ENCODE peak calls at places on chromosomes 1 and 21, in four cellular contexts. H, F, B and P are unnamed samples.

GRCh38 chr1:112264553-112264952 is 131.5 kb upstream of the CTTNBP2NL start:
- DNase-seq in H (no peak), B (no peak), F (no peak), P (no peak)

GRCh38 chr1:86069757-86070145 is 86.8 kb downstream of the COL24A1 start:
- DNase-seq in B (no peak), H (no peak), F (no peak), P (no peak)

GRCh38 chr1:192475329-192475728 is 100.2 kb upstream of the RGS1 start:
- DNase-seq in F (no peak), B (no peak), H (no peak), P (no peak)

GRCh38 chr1:8018492-8019228 is 7.4 kb downstream of the ERRFI1 start:
- DNase-seq in H (no peak), F (no peak), B (no peak), P (no peak)

GRCh38 chr1:185400057-185400456 is 83.0 kb upstream of the IVNS1ABP start:
- DNase-seq in F (no peak), B (no peak), H (no peak), P (peak)

GRCh38 chr21:36847189-36847588 is 119.3 kb downstream of the HLCS start:
- DNase-seq in H (no peak), B (no peak), F (no peak), P (peak)

GRCh38 chr1:189708674-189709073 is 769.0 kb downstream of the BRINP3 start:
- DNase-seq in H (no peak), B (no peak), F (peak), P (no peak)

GRCh38 chr1:234722904-234723588 is 113.1 kb upstream of the IRF2BP2 start:
- DNase-seq in B (peak), H (no peak), F (peak), P (peak)

GRCh38 chr1:89962024-89962741 is 32.7 kb upstream of the ZNF326 start:
- DNase-seq in H (no peak), F (no peak), B (no peak), P (no peak)

GRCh38 chr1:86541859-86542258 is 5.0 kb upstream of the CLCA4 start:
- DNase-seq in B (no peak), H (no peak), F (no peak), P (no peak)

GRCh38 chr1:200153277-200154055 is 126.0 kb downstream of the NR5A2 start:
- DNase-seq in H (no peak), B (no peak), F (no peak), P (no peak)

GRCh38 chr1:41847733-41848132 is 71.0 kb downstream of the HIVEP3 start:
- DNase-seq in F (no peak), H (no peak), B (no peak), P (no peak)

GRCh38 chr21:30257773-30258172 is 25.0 kb downstream of the KRTAP24-1 start:
- DNase-seq in F (no peak), H (no peak), B (peak), P (no peak)

GRCh38 chr1:170503691-170504090 is 28.3 kb upstream of the GORAB start:
- DNase-seq in F (no peak), B (no peak), H (no peak), P (no peak)

GRCh38 chr1:54652172-54652571 is 10.6 kb downstream of the MROH7 start:
- DNase-seq in B (no peak), F (no peak), H (no peak), P (no peak)

GRCh38 chr1:118827207-118827606 is 160.9 kb downstream of the TBX15 start:
- DNase-seq in H (no peak), F (no peak), B (no peak), P (no peak)

GRCh38 chr1:113984710-113985109 is 5.4 kb downstream of the OLFML3 start:
- DNase-seq in B (no peak), F (no peak), H (no peak), P (no peak)

GRCh38 chr1:176754663-176755062 is 291.7 kb downstream of the PAPPA2 start:
- DNase-seq in B (no peak), H (no peak), F (no peak), P (no peak)

GRCh38 chr1:236534164-236534651 is 10.4 kb downstream of the LGALS8 start:
- DNase-seq in F (no peak), H (no peak), B (no peak), P (no peak)

GRCh38 chr1:20508411-20508771 is 440 bp upstream of the MUL1 start:
- DNase-seq in B (no peak), F (no peak), H (no peak), P (no peak)

GRCh38 chr1:20511518-20512428 is 3.8 kb upstream of the MUL1 start:
- DNase-seq in F (no peak), B (no peak), H (no peak), P (no peak)

GRCh38 chr1:20507564-20508410 is at the start of gene MUL1:
- DNase-seq in H (peak), F (peak), B (peak), P (peak)

GRCh38 chr1:20505488-20505887 is 2.5 kb downstream of the MUL1 start:
- DNase-seq in B (no peak), F (no peak), H (no peak), P (no peak)

DNA sequence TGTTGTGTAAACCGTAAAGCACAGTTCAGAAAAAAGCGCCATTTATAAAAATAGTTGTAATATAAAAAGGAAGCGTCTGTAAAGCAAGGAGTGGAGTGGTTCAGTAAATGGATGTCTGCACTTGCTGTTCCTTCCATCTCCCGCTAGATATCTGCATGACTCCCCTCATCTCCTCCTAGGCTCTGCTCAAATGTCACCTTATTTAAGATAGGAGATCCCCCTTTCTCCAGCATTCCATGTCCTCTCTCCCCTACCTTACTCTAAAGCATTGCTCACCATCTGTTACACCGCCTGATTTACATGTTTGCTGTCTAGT is 745 bp downstream of the MUL1 start:
- DNase-seq in B (peak), F (no peak), H (no peak), P (no peak)
- TF ChIP-seq TCF7L2 in B (no peak), F (no peak), H (no peak), P (no peak)

GRCh38 chr21:40186036-40186435 is 318.8 kb downstream of the PCP4 start:
- DNase-seq in B (no peak), F (no peak), H (no peak), P (no peak)
- TF ChIP-seq TCF7L2 in B (no peak), F (no peak), H (no peak), P (no peak)

GRCh38 chr21:32256226-32256625 is 22.6 kb downstream of the MIS18A start:
- DNase-seq in F (no peak), H (no peak), B (no peak), P (no peak)

GRCh38 chr21:32256873-32257620 is 21.8 kb downstream of the MIS18A start:
- DNase-seq in F (no peak), B (no peak), H (no peak), P (no peak)

GRCh38 chr21:32252136-32252535 is 26.7 kb downstream of the MIS18A start:
- DNase-seq in H (no peak), F (no peak), B (no peak), P (no peak)

GRCh38 chr21:32249551-32250280 is 29.1 kb downstream of the MIS18A start:
- DNase-seq in B (no peak), F (no peak), H (no peak), P (no peak)

DNA sequence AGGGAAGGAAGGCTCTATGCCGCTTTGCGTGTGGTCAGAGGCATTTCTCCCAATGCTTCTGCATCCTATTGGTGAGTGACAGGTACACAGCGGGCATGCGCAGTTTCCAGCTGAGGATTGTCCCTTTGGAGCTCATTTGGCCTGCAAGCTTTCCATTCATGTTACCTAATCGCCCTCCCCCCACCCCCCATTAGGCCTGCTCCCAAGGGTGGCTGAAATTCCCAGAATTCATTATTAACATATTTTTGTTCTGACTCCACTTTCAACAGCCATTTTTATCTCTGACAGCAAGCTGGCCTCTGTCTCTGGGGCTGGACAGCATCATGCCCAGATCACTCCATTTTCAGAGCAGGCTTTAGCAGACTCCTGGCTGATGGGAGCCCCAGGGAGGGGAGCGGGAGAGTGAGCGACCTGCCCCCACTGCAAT is 25.6 kb downstream of the MIS18A start:
- DNase-seq in H (no peak), F (no peak), B (no peak), P (no peak)
- TF ChIP-seq TCF7L2 in H (no peak), F (no peak), B (no peak), P (no peak)

DNA sequence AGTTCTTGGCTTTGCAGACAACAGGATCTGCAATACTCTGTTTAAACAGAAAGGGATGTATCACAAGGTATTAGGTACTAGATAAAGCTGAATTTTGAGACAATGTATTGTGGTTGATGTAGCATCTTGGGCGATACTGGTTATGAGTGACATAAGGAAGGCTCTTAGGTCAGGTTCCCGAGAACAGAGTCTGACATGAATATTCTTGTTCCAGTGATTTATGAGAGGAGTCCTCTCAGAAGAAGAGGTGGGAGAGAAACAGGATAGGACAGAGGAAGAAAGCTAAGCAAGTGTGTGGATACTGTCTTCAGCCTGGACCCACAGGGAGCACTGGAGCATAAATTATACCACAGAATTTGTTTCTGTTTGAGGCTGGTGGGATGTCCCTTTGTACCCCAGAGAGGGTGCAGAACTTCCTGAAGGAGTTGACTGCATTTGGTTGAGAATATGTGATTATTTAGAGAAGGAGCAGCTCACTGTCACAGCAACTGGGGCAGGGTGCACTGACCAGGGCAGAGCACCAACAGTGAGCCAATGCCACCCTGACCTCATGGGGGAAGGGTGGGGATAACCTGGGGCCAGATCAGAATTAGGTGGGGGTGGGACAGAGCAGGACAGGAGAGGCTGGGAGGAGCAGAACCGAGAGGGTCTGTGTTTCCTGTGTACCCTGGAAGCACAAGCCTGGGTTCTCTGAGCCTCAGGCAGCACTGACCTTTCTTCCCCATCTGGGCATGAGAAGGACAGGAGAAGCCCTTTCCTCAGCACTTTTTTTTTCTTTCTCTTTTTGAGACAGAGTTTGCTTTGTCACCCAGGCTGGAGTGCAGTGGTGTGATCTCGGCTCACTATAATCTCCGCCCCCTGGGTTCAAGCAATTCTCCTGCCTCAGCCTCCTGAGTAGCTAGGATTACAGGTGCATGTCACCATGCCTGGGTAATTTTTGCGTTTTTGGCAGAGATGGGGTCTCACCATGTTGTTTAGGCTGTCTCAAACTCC is 36.3 kb upstream of the SLC6A9 start:
- DNase-seq in B (no peak), F (no peak), H (no peak), P (no peak)
- TF ChIP-seq TCF7L2 in B (no peak), F (no peak), H (no peak), P (no peak)

DNA sequence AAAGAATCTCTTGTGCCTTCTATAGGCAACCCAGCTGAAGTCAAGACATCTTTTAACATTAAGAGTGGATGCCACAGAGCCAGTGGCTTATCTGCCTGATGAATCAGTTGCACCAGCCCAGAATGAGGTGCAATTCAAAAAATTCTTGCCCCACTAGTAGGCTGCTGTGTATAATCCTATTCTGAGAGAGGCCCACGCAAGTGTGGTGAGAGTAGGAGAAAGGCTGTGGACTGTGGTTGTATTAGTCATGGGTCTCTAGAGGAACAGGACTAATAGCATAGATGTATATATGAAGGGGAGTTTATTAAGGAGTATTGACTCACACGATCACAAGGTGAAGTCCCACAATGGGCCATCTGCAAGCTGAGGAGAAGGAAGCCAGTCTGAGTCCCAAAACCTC is 216.4 kb downstream of the LTN1 start:
- DNase-seq in B (no peak), H (no peak), F (no peak), P (no peak)
- TF ChIP-seq TCF7L2 in B (no peak), H (no peak), F (no peak), P (no peak)

GRCh38 chr1:6143392-6143791 is 36.7 kb downstream of the CHD5 start:
- DNase-seq in H (no peak), F (no peak), B (no peak), P (no peak)
- TF ChIP-seq TCF7L2 in H (no peak), F (no peak), B (no peak), P (no peak)

DNA sequence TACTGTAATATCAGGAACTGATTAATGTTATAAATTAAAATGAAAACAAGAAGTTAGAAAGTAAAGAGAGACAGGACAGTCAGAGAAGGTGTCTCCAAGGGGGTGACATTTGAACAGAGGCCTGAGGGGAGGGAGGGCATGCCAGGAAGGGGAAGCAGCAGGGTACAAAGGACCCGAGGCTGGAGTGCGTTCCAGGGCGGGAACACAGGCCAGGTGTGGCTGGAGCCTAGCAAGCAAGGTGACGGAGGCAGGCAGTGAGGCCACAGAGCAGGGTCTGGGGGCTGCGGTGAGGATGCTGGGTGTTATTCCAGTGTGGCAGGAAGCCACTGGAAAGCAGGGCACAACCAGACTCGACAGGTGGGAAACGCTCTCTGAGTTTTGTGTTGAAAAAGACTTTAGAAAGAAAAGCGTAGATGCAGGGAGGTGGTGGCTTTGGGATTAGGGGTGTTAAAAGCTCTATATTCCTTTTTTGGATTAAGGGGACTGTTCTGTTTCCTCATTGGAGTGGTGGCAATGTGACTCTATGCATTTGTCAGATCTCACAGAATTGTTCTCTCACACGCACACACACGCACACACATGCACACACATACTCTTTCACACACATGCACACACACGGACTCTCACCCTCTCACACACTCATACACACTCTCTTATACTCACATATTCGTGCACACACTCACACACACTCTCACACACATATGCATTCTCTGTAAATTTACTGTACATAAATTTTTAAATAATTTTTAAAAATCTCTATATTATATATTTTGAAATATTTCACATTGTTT is 124.5 kb downstream of the GLIS1 start:
- DNase-seq in F (no peak), H (no peak), B (no peak), P (no peak)
- TF ChIP-seq TCF7L2 in F (no peak), H (no peak), B (no peak), P (no peak)

DNA sequence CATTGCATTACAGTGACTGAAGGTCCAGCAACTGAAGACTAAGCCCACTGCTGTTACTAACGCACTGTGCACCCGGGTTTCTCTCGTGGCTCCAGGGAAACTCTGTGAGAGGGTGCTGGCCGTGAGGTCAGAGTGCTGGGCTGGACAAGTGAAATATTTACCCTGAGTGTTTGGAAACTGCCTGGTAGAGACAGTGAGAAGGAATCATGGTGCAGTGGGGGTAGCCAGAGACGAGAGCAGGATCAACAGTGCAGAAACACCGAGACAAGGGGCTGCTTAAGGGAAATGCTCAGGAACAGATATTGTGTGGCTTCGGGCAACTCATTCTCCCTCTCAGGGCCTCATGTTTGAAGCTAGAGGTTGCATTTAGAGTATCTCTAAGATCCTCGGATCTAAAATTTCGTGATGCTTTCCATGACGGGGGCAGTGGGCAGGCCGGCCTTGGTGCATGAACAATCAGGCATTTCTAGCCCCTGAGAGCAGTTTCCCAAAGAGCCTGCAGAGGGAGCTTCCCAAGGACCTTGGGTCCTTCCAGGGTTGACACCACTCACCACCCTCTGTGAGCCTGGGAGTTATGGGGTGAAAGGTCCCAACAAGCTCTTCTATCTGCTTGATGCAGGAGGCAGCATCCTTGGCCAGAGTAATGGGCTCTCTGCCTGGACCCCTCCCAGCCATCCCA is 9.7 kb downstream of the CD2 start:
- DNase-seq in B (peak), H (no peak), F (peak), P (peak)
- TF ChIP-seq TCF7L2 in B (no peak), H (no peak), F (no peak), P (no peak)

GRCh38 chr1:28296401-28297220 is 32.2 kb upstream of the MED18 start:
- DNase-seq in H (no peak), B (peak), F (no peak), P (peak)
- TF ChIP-seq TCF7L2 in H (no peak), B (no peak), F (no peak), P (no peak)

DNA sequence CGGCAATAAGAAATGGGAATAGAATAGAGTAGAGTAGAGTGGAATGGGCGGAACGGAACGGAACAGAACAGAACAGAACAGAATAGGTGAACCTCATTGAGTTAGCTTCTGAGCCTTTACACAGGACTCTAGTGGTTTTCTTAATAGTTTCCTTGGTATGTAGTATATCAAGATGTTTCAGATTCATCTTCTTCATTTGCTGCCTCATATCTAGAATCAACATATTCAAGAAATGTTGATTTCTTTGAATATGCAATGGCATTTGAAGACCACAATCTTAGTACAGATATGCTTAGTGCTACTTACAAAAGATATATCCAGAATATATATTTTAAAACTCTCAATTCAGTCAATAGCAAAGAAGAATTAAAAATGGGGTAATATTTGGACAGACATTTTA is 133.8 kb downstream of the TSEN15 start:
- DNase-seq in H (no peak), F (no peak), B (no peak), P (no peak)
- TF ChIP-seq TCF7L2 in H (no peak), F (no peak), B (no peak), P (no peak)